ENCODE peak calls at places on chromosomes 12 and 14, in six cellular contexts. K, C, O, S, T and Y are unnamed samples. For H3K4me1, the result is how much of the 10 kb centered on the place peaks cover.

GRCh38 chr12:54489857-54490256 is 7.7 kb upstream of the NCKAP1L start:
- DNase-seq in C (no peak), O (no peak), K (no peak), T (no peak), S (no peak), Y (no peak)

GRCh38 chr14:85315290-85315689 is 214.7 kb upstream of the FLRT2 start:
- DNase-seq in O (no peak), T (no peak), S (no peak), C (no peak), K (no peak), Y (no peak)

GRCh38 chr12:40225984-40226602 is 1.3 kb downstream of the LRRK2 start:
- DNase-seq in K (no peak), S (no peak), C (no peak), O (no peak), T (no peak), Y (no peak)

GRCh38 chr14:95261616-95262510 is 57.8 kb downstream of the CLMN start:
- DNase-seq in S (no peak), O (no peak), K (no peak), C (no peak), T (no peak), Y (peak)

GRCh38 chr12:19740472-19741131 is 301.3 kb downstream of the AEBP2 start:
- DNase-seq in S (no peak), C (no peak), K (no peak), O (no peak), T (no peak), Y (no peak)

GRCh38 chr12:10212623-10213131 is at the start of gene GABARAPL1:
- DNase-seq in T (peak), O (peak), C (peak), K (peak), S (peak), Y (peak)

GRCh38 chr12:64566882-64567517 is 43.3 kb upstream of the RASSF3 start:
- DNase-seq in T (no peak), C (no peak), S (no peak), O (no peak), K (no peak), Y (no peak)

GRCh38 chr12:132287391-132288238 is 41.8 kb downstream of the GALNT9 start:
- DNase-seq in K (no peak), T (no peak), O (no peak), C (no peak), S (no peak), Y (no peak)

GRCh38 chr12:79302171-79302841 is 388.5 kb downstream of the PAWR start:
- DNase-seq in S (no peak), O (peak), T (no peak), K (no peak), C (no peak), Y (no peak)

GRCh38 chr12:50988051-50988450 is 35.7 kb downstream of the HIGD1C start:
- DNase-seq in T (no peak), C (no peak), S (no peak), K (no peak), O (no peak), Y (no peak)

GRCh38 chr14:76083796-76084195 is 67.9 kb upstream of the GPATCH2L start:
- DNase-seq in C (no peak), T (no peak), S (no peak), K (no peak), O (no peak), Y (no peak)

GRCh38 chr12:14257303-14257733 is 108.2 kb upstream of the ATF7IP start:
- DNase-seq in K (no peak), O (no peak), C (no peak), T (no peak), S (no peak), Y (no peak)

GRCh38 chr14:35196571-35196970 is 74.2 kb downstream of the PRORP start:
- DNase-seq in K (no peak), T (no peak), C (no peak), S (no peak), O (no peak), Y (no peak)

GRCh38 chr14:60363275-60363674 is 114.3 kb downstream of the PPM1A start:
- DNase-seq in K (no peak), S (no peak), O (no peak), T (no peak), C (no peak), Y (no peak)

GRCh38 chr12:104529130-104529874 is 72.6 kb downstream of the CHST11 start:
- DNase-seq in T (no peak), O (no peak), C (no peak), K (no peak), S (no peak), Y (no peak)

GRCh38 chr12:95262808-95263207 is 45.2 kb downstream of the VEZT start:
- DNase-seq in O (peak), K (no peak), S (no peak), C (no peak), T (no peak), Y (no peak)

GRCh38 chr14:52730708-52731111 is 744 bp downstream of the STYX start:
- DNase-seq in C (no peak), K (no peak), S (no peak), T (no peak), O (no peak), Y (no peak)

GRCh38 chr12:10031318-10031717 is 836 bp downstream of the CLEC9A start:
- DNase-seq in S (no peak), K (no peak), T (no peak), O (no peak), C (no peak), Y (no peak)

GRCh38 chr12:52521581-52522266 is 1.5 kb upstream of the KRT5 start:
- DNase-seq in K (no peak), C (no peak), S (no peak), O (no peak), T (no peak), Y (no peak)

GRCh38 chr12:50024804-50025186 is 499 bp downstream of the RACGAP1 start:
- DNase-seq in C (no peak), S (no peak), K (no peak), T (no peak), O (no peak), Y (no peak)

GRCh38 chr12:32444895-32445294 is 45.5 kb downstream of the FGD4 start:
- DNase-seq in O (no peak), T (no peak), K (no peak), C (no peak), S (no peak), Y (peak)

GRCh38 chr12:52025301-52026172 is 18.8 kb downstream of the TAMALIN start:
- DNase-seq in S (peak), K (peak), C (peak), T (peak), O (peak), Y (peak)

GRCh38 chr14:37650356-37651037 is 55.1 kb downstream of the TTC6 start:
- DNase-seq in O (no peak), C (no peak), S (no peak), T (no peak), K (no peak), Y (no peak)

GRCh38 chr14:51448831-51449665 is 202.7 kb upstream of the FRMD6 start:
- DNase-seq in K (no peak), T (no peak), O (peak), C (no peak), S (no peak), Y (peak)

DNA sequence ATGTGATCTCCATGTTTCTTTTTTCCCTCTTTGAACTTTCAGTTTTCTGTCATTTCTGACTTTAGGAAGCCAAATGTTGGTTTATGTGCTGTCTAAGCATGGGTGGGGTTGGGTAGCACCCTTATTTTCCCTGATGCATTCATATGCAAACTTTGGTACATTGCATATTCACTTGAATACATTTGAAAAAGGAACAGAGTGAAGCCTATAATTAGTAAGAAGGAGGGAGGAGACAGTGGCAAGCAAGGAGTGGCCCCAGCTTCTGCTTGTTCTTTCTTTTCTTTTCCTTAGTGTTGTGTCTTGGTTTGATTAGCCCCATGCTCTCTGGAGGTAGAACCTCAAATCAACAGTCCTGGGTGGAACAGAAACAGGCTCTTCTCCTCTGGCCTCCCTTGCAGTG is 8.5 kb upstream of the A2ML1 start:
- DNase-seq in K (no peak), O (no peak), S (no peak), T (no peak), C (no peak), Y (no peak)
- H3K4me3 ChIP-seq in K (no peak), O (no peak), S (no peak), T (no peak), C (no peak), Y (no peak)

GRCh38 chr12:58030566-58031279 is 89.4 kb downstream of the ATP23 start:
- DNase-seq in T (no peak), K (no peak), C (no peak), O (no peak), S (peak), Y (no peak)
- H3K27ac ChIP-seq in T (no peak), K (no peak), C (no peak), O (no peak), S (no peak), Y (no peak)

DNA sequence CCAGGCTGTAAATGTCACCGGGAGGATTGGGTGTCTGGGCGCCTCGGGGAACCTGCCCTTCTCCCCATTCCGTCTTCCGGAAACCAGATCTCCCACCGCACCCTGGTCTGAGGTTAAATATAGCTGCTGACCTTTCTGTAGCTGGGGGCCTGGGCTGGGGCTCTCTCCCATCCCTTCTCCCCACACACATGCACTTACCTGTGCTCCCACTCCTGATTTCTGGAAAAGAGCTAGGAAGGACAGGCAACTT is 1.3 kb downstream of the GAPDH start:
- DNase-seq in C (no peak), O (no peak), K (no peak), T (no peak), S (no peak), Y (no peak)
- H3K4me1 ChIP-seq in C (under half), O (under half), K (half or more), T (half or more), S (half or more), Y (under half)

GRCh38 chr12:6373022-6373787 is 2.2 kb downstream of the SCNN1A start:
- DNase-seq in C (peak), S (no peak), K (no peak), O (no peak), T (no peak), Y (no peak)
- H3K4me3 ChIP-seq in C (peak), S (no peak), K (no peak), O (no peak), T (no peak), Y (no peak)

DNA sequence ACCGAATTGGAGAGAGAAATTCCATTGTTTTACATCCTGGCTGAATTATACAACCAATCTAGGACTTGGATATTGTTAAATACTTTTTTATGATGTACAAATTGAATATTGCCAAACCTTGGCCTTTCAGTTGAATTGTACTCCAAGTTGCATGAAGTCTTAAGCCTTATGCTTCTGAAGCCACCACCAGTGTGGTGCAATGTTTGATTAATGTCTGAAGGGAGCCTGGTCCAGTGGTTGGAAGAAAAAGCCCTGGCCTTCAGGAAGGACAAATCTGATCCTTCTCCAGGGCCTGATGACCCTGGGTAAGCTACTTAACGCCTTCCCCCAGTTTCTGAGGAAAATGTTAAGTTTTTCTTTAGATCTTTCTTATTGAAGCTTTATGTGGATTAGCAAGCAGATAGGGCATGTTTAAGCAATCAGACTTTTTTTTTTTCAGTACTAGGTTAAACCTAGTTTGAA is 72.0 kb downstream of the PAPOLA start:
- DNase-seq in T (no peak), S (no peak), C (no peak), O (no peak), K (no peak), Y (no peak)
- H3K27ac ChIP-seq in T (no peak), S (no peak), C (no peak), O (no peak), K (no peak), Y (no peak)

GRCh38 chr12:123085730-123086487 is 65.0 kb downstream of the PITPNM2 start:
- DNase-seq in K (no peak), O (no peak), C (peak), T (no peak), S (no peak), Y (peak)
- H3K4me1 ChIP-seq in K (under half), O (half or more), C (under half), T (under half), S (under half), Y (under half)

GRCh38 chr12:65856521-65856920 is 32.2 kb downstream of the HMGA2 start:
- DNase-seq in C (no peak), K (no peak), O (no peak), S (no peak), T (no peak), Y (no peak)
- H3K4me3 ChIP-seq in C (no peak), K (no peak), O (no peak), S (no peak), T (no peak), Y (no peak)